ENCODE peak calls at places on chromosomes 2 and 18, in eight cellular contexts. G is ureter, Q is HTR-8/SVneo, A is brain microvascular endothelial cell, N is HEK293T, J is GM12865, X is T-helper 1 cell, H is T-helper 17 cell. C is an unnamed sample.

GRCh38 chr2:43217228-43218220 is 8.9 kb downstream of the ZFP36L2 start:
- DNase-seq in H (no peak), G (no peak), J (peak; percentile 32), X (no peak), N (no peak), A (no peak), Q (no peak), C (no peak)

GRCh38 chr18:54713386-54713785 is 114.9 kb upstream of the RAB27B start:
- DNase-seq in X (peak; percentile 59), Q (no peak), J (no peak), A (no peak), N (no peak), G (no peak), H (no peak), C (no peak)

GRCh38 chr18:36179562-36180334 is 7.5 kb upstream of the MOCOS start:
- DNase-seq in G (peak; percentile 76), N (no peak), H (no peak), X (no peak), A (peak; percentile 72), Q (no peak), J (no peak), C (peak; percentile 31)

GRCh38 chr2:214410918-214411554 is at the start of gene VWC2L:
- DNase-seq in A (peak; percentile 82), X (peak; percentile 5), Q (peak; percentile 52), J (peak; percentile 67), G (peak; percentile 58), N (peak; percentile 61), H (no peak), C (peak; percentile 59)

GRCh38 chr2:24228470-24228869 is 53.6 kb downstream of the FAM228A start:
- DNase-seq in H (no peak), Q (no peak), X (no peak), G (no peak), A (no peak), N (no peak), J (no peak), C (no peak)

GRCh38 chr2:121824264-121824663 is 68.8 kb downstream of the TSN start:
- DNase-seq in G (no peak), H (no peak), J (no peak), X (no peak), A (no peak), Q (no peak), N (no peak), C (no peak)

GRCh38 chr2:41598161-41598894 is 449.5 kb upstream of the PKDCC start:
- DNase-seq in H (no peak), X (no peak), J (no peak), A (peak; percentile 14), G (no peak), N (no peak), Q (no peak), C (no peak)

GRCh38 chr2:100845141-100845991 is 25.4 kb downstream of the NPAS2 start:
- DNase-seq in J (no peak), Q (no peak), H (no peak), G (no peak), X (no peak), A (no peak), N (no peak), C (no peak)

GRCh38 chr18:79582978-79583377 is 96.6 kb upstream of the CTDP1 start:
- DNase-seq in A (no peak), H (no peak), G (no peak), X (no peak), Q (no peak), N (no peak), J (no peak), C (no peak)

GRCh38 chr2:96655491-96655973 is 13.0 kb downstream of the FER1L5 start:
- DNase-seq in X (no peak), A (no peak), J (no peak), G (no peak), Q (no peak), N (no peak), H (no peak), C (no peak)

GRCh38 chr18:44687421-44687820 is 6.7 kb downstream of the SETBP1 start:
- DNase-seq in G (no peak), J (no peak), H (no peak), Q (no peak), N (no peak), X (no peak), A (no peak), C (no peak)

GRCh38 chr18:74669136-74669798 is 71.6 kb downstream of the ZNF407 start:
- DNase-seq in J (no peak), A (no peak), G (no peak), Q (no peak), N (no peak), H (no peak), X (no peak), C (no peak)

GRCh38 chr18:32298289-32298688 is 108.5 kb downstream of the MEP1B start:
- DNase-seq in X (no peak), J (no peak), A (no peak), N (no peak), G (no peak), Q (no peak), H (no peak), C (no peak)

GRCh38 chr2:159137511-159138101 is 148.9 kb downstream of the WDSUB1 start:
- DNase-seq in J (no peak), X (no peak), G (no peak), A (no peak), Q (no peak), N (no peak), H (no peak), C (peak; percentile 95)

GRCh38 chr2:238252766-238253630 is 13.2 kb upstream of the HES6 start:
- DNase-seq in A (no peak), G (no peak), N (no peak), H (no peak), Q (no peak), X (no peak), J (no peak), C (no peak)

GRCh38 chr2:63755980-63756379 is 85.7 kb upstream of the UGP2 start:
- DNase-seq in A (no peak), G (no peak), X (no peak), J (no peak), N (no peak), H (no peak), Q (no peak), C (no peak)

GRCh38 chr2:233012301-233012971 is 620 bp downstream of the NGEF start:
- DNase-seq in Q (no peak), A (no peak), X (no peak), N (no peak), H (no peak), J (no peak), G (peak; percentile 39), C (no peak)

GRCh38 chr2:181781082-181781786 is 100.9 kb upstream of the NEUROD1 start:
- DNase-seq in N (peak; percentile 20), H (no peak), A (no peak), J (no peak), X (no peak), Q (no peak), G (no peak), C (no peak)

GRCh38 chr18:34709631-34710429 is at the start of gene DTNA:
- DNase-seq in J (peak; percentile 13), X (no peak), G (no peak), H (no peak), N (peak; percentile 50), A (peak; percentile 96), Q (no peak), C (no peak)

GRCh38 chr18:61984293-61984692 is 91.5 kb upstream of the RNF152 start:
- DNase-seq in Q (no peak), N (no peak), A (no peak), H (no peak), X (no peak), J (no peak), G (no peak), C (no peak)

GRCh38 chr18:6414723-6415362 is at the start of gene L3MBTL4:
- DNase-seq in J (peak; percentile 61), N (peak; percentile 37), G (no peak), H (no peak), Q (no peak), A (no peak), X (no peak), C (no peak)

GRCh38 chr2:149040451-149040850 is 2.0 kb downstream of the LYPD6B start:
- DNase-seq in X (peak; percentile 28), A (no peak), G (no peak), N (peak; percentile 60), Q (no peak), H (no peak), J (peak; percentile 90), C (no peak)

GRCh38 chr2:23547725-23548124 is 162.7 kb downstream of the KLHL29 start:
- DNase-seq in H (no peak), X (no peak), J (no peak), N (no peak), G (no peak), A (no peak), Q (no peak), C (no peak)

GRCh38 chr2:9252002-9252357 is 45.4 kb downstream of the ASAP2 start:
- DNase-seq in H (no peak), Q (peak; percentile 85), J (no peak), A (no peak), X (no peak), G (no peak), N (no peak), C (no peak)

GRCh38 chr2:144580521-144581153 is 60.7 kb upstream of the ZEB2 start:
- DNase-seq in N (no peak), J (no peak), H (no peak), Q (no peak), X (no peak), A (no peak), G (no peak), C (no peak)

GRCh38 chr2:176171331-176172006 is 14.4 kb downstream of the HOXD3 start:
- DNase-seq in X (no peak), N (no peak), H (no peak), G (no peak), A (no peak), Q (no peak), J (no peak), C (no peak)

GRCh38 chr2:230723363-230723762 is 10.7 kb downstream of the CAB39 start:
- DNase-seq in H (no peak), X (peak; percentile 46), Q (no peak), N (no peak), G (no peak), A (no peak), J (no peak), C (no peak)

GRCh38 chr18:45837283-45838070 is 12.0 kb downstream of the SIGLEC15 start:
- DNase-seq in G (no peak), J (peak; percentile 41), Q (no peak), H (no peak), N (no peak), X (peak; percentile 55), A (no peak), C (no peak)

GRCh38 chr2:45391866-45392265 is 219.2 kb downstream of the SRBD1 start:
- DNase-seq in Q (no peak), X (no peak), J (no peak), A (no peak), G (no peak), N (no peak), H (no peak), C (no peak)

GRCh38 chr2:118016911-118017310 is 3.0 kb upstream of the CCDC93 start:
- DNase-seq in Q (no peak), J (no peak), H (no peak), N (no peak), G (no peak), X (peak; percentile 65), A (no peak), C (no peak)

GRCh38 chr2:241558532-241559488 is at the start of gene BOK:
- DNase-seq in J (no peak), H (no peak), A (peak; percentile 68), N (no peak), Q (peak; percentile 88), G (peak; percentile 73), X (no peak), C (no peak)

GRCh38 chr18:58848685-58849084 is 16.0 kb upstream of the ZNF532 start:
- DNase-seq in J (no peak), N (no peak), A (peak; percentile 55), G (no peak), X (no peak), H (no peak), Q (peak; percentile 62), C (no peak)

GRCh38 chr2:26678026-26678425 is 14.5 kb upstream of the KCNK3 start:
- DNase-seq in N (no peak), G (no peak), H (no peak), X (no peak), Q (no peak), J (no peak), A (no peak), C (no peak)

GRCh38 chr2:237889811-237890210 is 30.4 kb downstream of the RAMP1 start:
- DNase-seq in H (no peak), G (no peak), N (no peak), A (no peak), Q (no peak), X (no peak), J (no peak), C (no peak)